ENCODE peak calls at places on chromosomes 7 and 10, in nine cellular contexts. O, L, Q, Z, V, N, D, Y and K are unnamed samples.

GRCh38 chr7:2353650-2354172 is 916 bp upstream of the EIF3B start:
- DNase-seq in L (peak), N (peak), Q (peak), O (peak), V (no peak), D (peak), Z (peak), Y (peak), K (peak)

GRCh38 chr10:102540023-102540422 is 36.3 kb downstream of the SUFU start:
- DNase-seq in D (no peak), Q (no peak), L (peak), N (peak), Y (no peak), Z (no peak), O (no peak), V (peak), K (no peak)

GRCh38 chr10:94607111-94607510 is 61.5 kb downstream of the HELLS start:
- DNase-seq in V (no peak), Q (no peak), Z (no peak), L (no peak), Y (no peak), N (no peak), O (no peak), D (no peak), K (no peak)

GRCh38 chr10:130989670-130990247 is 321.8 kb downstream of the TCERG1L start:
- DNase-seq in D (no peak), Y (no peak), N (no peak), L (no peak), V (no peak), Q (no peak), Z (no peak), O (no peak), K (no peak)

GRCh38 chr10:129719889-129720590 is 244.0 kb downstream of the EBF3 start:
- DNase-seq in D (no peak), Q (no peak), Z (no peak), L (no peak), O (no peak), Y (no peak), V (no peak), N (no peak), K (peak)

GRCh38 chr7:150964593-150965111 is 13.5 kb downstream of the KCNH2 start:
- DNase-seq in L (no peak), Y (no peak), V (no peak), D (no peak), O (peak), Z (no peak), Q (peak), N (peak), K (no peak)

GRCh38 chr7:141699860-141700259 is 2.1 kb downstream of the DENND11 start:
- DNase-seq in N (no peak), O (no peak), Y (no peak), V (no peak), L (no peak), D (no peak), Z (no peak), Q (no peak), K (no peak)

GRCh38 chr7:81484266-81484665 is 285.6 kb downstream of the HGF start:
- DNase-seq in V (peak), L (no peak), N (peak), O (no peak), Z (no peak), Q (peak), D (peak), Y (peak), K (peak)

GRCh38 chr7:128869944-128870285 is 7.3 kb downstream of the ATP6V1F start:
- DNase-seq in V (no peak), Q (no peak), Y (no peak), L (no peak), Z (no peak), N (no peak), O (no peak), D (peak), K (no peak)

GRCh38 chr7:133355325-133355708 is 102.4 kb downstream of the EXOC4 start:
- DNase-seq in L (no peak), Z (no peak), Y (no peak), V (peak), O (no peak), N (peak), Q (no peak), D (no peak), K (no peak)

GRCh38 chr7:43377196-43377935 is 205.5 kb upstream of the STK17A start:
- DNase-seq in L (no peak), V (no peak), Z (no peak), D (no peak), O (no peak), Y (no peak), N (no peak), Q (no peak), K (no peak)

GRCh38 chr10:27759483-27760281 is 14.1 kb upstream of the MKX start:
- DNase-seq in Z (no peak), D (no peak), L (no peak), N (no peak), V (no peak), O (no peak), Y (peak), Q (no peak), K (no peak)
- TF ChIP-seq CTCF in Z (no peak), D (no peak), L (no peak), N (no peak), V (no peak), O (no peak), Y (no peak), Q (no peak), K (peak)

GRCh38 chr7:143380264-143380645 is 890 bp upstream of the ZYX start:
- DNase-seq in Q (peak), L (peak), Z (peak), D (peak), O (peak), Y (peak), N (peak), V (peak), K (peak)
- TF ChIP-seq CTCF in Q (peak), L (peak), Z (peak), D (peak), O (peak), Y (peak), N (peak), V (peak), K (peak)

GRCh38 chr10:116710021-116710420 is 32.3 kb downstream of the HSPA12A start:
- DNase-seq in Q (no peak), Z (no peak), L (no peak), N (no peak), D (no peak), Y (no peak), O (no peak), V (no peak), K (no peak)

GRCh38 chr10:116715396-116715795 is 27.0 kb downstream of the HSPA12A start:
- DNase-seq in D (no peak), L (no peak), N (no peak), Z (no peak), O (no peak), Y (no peak), V (no peak), Q (no peak), K (no peak)

GRCh38 chr10:116715839-116716377 is 26.5 kb downstream of the HSPA12A start:
- DNase-seq in Q (no peak), V (no peak), D (no peak), L (no peak), O (no peak), N (no peak), Y (no peak), Z (no peak), K (no peak)

GRCh38 chr10:116713846-116714245 is 28.5 kb downstream of the HSPA12A start:
- DNase-seq in V (no peak), Z (no peak), L (no peak), N (no peak), O (no peak), Y (no peak), D (no peak), Q (no peak), K (no peak)

GRCh38 chr10:116712499-116712898 is 29.9 kb downstream of the HSPA12A start:
- DNase-seq in L (no peak), D (no peak), O (no peak), Y (no peak), V (no peak), N (no peak), Q (no peak), Z (no peak), K (no peak)
- TF ChIP-seq CTCF in L (no peak), D (no peak), O (no peak), Y (no peak), V (no peak), N (no peak), Q (no peak), Z (no peak), K (no peak)

GRCh38 chr10:48330269-48330668 is 23.8 kb downstream of the MAPK8 start:
- DNase-seq in Z (no peak), Y (no peak), V (no peak), N (no peak), D (no peak), Q (no peak), O (no peak), L (no peak), K (no peak)

GRCh38 chr10:48332871-48333216 is 26.4 kb downstream of the MAPK8 start:
- DNase-seq in O (no peak), Y (no peak), L (no peak), D (no peak), Z (no peak), Q (no peak), V (no peak), N (no peak), K (no peak)

GRCh38 chr10:48333856-48334255 is 27.4 kb downstream of the MAPK8 start:
- DNase-seq in L (peak), Z (no peak), D (no peak), Q (no peak), Y (no peak), N (no peak), O (no peak), V (no peak), K (no peak)

GRCh38 chr10:48331436-48331835 is 25.0 kb downstream of the MAPK8 start:
- DNase-seq in D (no peak), N (no peak), Y (no peak), V (no peak), Z (no peak), O (no peak), Q (no peak), L (no peak), K (no peak)

GRCh38 chr10:48332166-48332870 is 25.8 kb downstream of the MAPK8 start:
- DNase-seq in D (no peak), L (peak), Q (no peak), N (no peak), V (no peak), Z (no peak), Y (no peak), O (no peak), K (no peak)
- TF ChIP-seq CTCF in D (no peak), L (no peak), Q (no peak), N (no peak), V (no peak), Z (no peak), Y (no peak), O (no peak), K (no peak)

DNA sequence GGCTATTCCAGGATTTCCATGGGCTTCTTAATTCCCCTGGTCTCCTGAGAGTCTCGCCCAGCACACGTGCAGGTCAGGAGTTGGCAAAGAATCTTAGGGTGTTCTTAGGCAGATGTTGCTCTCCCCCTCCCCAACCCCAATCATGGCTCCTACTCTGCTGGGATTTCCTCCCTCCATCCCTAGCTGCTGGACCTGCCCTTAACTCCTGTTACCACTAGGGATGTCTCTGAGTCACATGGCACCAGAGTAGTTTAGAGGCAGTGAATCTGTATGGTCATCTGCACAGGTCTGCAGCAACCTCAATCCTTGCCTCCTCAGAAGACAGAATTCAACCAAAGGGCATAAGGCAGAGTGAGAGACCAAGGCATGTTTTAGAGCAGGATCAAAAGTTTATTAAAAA is 51.8 kb upstream of the CHST3 start:
- DNase-seq in O (no peak), L (no peak), Z (no peak), N (no peak), V (no peak), Q (no peak), Y (no peak), D (no peak), K (no peak)
- TF ChIP-seq CTCF in O (no peak), L (no peak), Z (no peak), N (no peak), V (no peak), Q (no peak), Y (no peak), D (no peak), K (no peak)

DNA sequence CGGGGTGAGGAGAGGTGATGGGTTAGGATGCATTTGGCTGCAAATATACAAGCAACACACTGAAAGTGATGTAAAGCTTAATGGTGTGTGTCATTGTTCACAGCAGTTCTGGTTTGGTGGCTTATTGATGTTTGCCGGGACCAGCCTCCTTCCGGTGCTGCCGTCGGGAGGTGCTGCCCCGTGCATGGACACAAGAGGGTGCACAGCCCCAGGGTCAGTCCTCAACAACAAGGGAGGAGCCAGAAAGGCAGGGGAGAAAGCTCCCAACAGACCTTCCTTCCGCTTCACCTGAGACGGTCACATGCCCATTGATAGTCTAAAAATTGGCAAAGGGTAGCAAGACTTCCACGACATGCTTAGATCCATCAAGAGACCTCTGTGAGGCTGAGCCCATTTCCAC is 9.5 kb downstream of the RNF32 start:
- DNase-seq in D (peak), V (no peak), O (peak), L (peak), Y (peak), Z (no peak), Q (no peak), N (peak), K (no peak)
- TF ChIP-seq CTCF in D (no peak), V (peak), O (peak), L (peak), Y (no peak), Z (peak), Q (no peak), N (no peak), K (peak)